ENCODE peak calls at places on chromosomes 2 and 18, in seven cellular contexts. V is coronary artery, Z is astrocyte of the spinal cord, U is epithelial cell of esophagus, G is chondrocyte, Y is cortex of kidney, L is NB4. I is an unnamed sample.

GRCh38 chr2:135985826-135986393 is 484 bp upstream of the DARS1 start:
- DNase-seq in V (no peak), Z (no peak), U (no peak), G (no peak), Y (no peak), L (peak), I (no peak)

GRCh38 chr2:139529045-139529444 is 748.9 kb upstream of the NXPH2 start:
- DNase-seq in V (no peak), Z (peak), U (no peak), G (no peak), Y (no peak), L (no peak), I (no peak)

GRCh38 chr2:26316041-26316440 is 29.9 kb upstream of the SELENOI start:
- DNase-seq in V (no peak), Z (no peak), U (no peak), G (no peak), Y (no peak), L (peak), I (no peak)

GRCh38 chr2:102798181-102798580 is 36.4 kb downstream of the TMEM182 start:
- DNase-seq in V (no peak), Z (no peak), U (no peak), G (no peak), Y (no peak), L (no peak), I (no peak)

GRCh38 chr2:64463784-64464183 is 9.8 kb downstream of the LGALSL start:
- DNase-seq in V (no peak), Z (peak), U (peak), G (no peak), Y (no peak), L (no peak), I (no peak)

GRCh38 chr2:229257980-229258379 is 13.1 kb downstream of the PID1 start:
- DNase-seq in V (peak), Z (no peak), U (no peak), G (no peak), Y (no peak), L (no peak), I (no peak)

GRCh38 chr2:74834806-74835755 is 1.2 kb downstream of the HK2 start:
- DNase-seq in V (no peak), Z (peak), U (peak), G (no peak), Y (no peak), L (peak), I (peak)

GRCh38 chr2:225932741-225933413 is 533.4 kb downstream of the NYAP2 start:
- DNase-seq in V (no peak), Z (no peak), U (no peak), G (no peak), Y (no peak), L (no peak), I (no peak)

GRCh38 chr2:56576001-56576400 is 392.2 kb downstream of the CCDC85A start:
- DNase-seq in V (no peak), Z (no peak), U (no peak), G (no peak), Y (no peak), L (no peak), I (no peak)

GRCh38 chr2:130336877-130337734 is 5.6 kb upstream of the IMP4 start:
- DNase-seq in V (no peak), Z (peak), U (peak), G (peak), Y (no peak), L (no peak), I (no peak)

GRCh38 chr18:25250610-25250859 is 101.4 kb downstream of the ZNF521 start:
- DNase-seq in V (no peak), Z (no peak), U (no peak), G (no peak), Y (no peak), L (no peak), I (no peak)

GRCh38 chr2:12856934-12857660 is 140.4 kb downstream of the TRIB2 start:
- DNase-seq in V (no peak), Z (peak), U (peak), G (no peak), Y (no peak), L (peak), I (no peak)

GRCh38 chr2:129142465-129142864 is 823.8 kb upstream of the HS6ST1 start:
- DNase-seq in V (no peak), Z (no peak), U (no peak), G (no peak), Y (no peak), L (no peak), I (no peak)

GRCh38 chr2:232385660-232386489 is 7.3 kb downstream of the ALPP start:
- DNase-seq in V (no peak), Z (peak), U (no peak), G (peak), Y (no peak), L (peak), I (no peak)

GRCh38 chr2:26932974-26933373 is 37.5 kb upstream of the MAPRE3 start:
- DNase-seq in V (no peak), Z (no peak), U (no peak), G (no peak), Y (no peak), L (no peak), I (peak)

GRCh38 chr2:172328103-172328835 is 99.1 kb upstream of the ITGA6 start:
- DNase-seq in V (no peak), Z (peak), U (no peak), G (no peak), Y (no peak), L (no peak), I (no peak)